ENCODE peak calls at places on chromosomes 7 and 10, in four cellular contexts. W is A549, C is IMR-90, D is heart left ventricle. Z is an unnamed sample. For H3K4me1, the result is how much of the 10 kb centered on the place peaks cover.

GRCh38 chr7:18216270-18216669 is 188.6 kb upstream of the PRPS1L1 start:
- ATAC-seq in W (no peak), C (no peak), D (no peak), Z (no peak)

GRCh38 chr7:157318015-157318706 is 18.6 kb upstream of the DNAJB6 start:
- ATAC-seq in W (peak), C (peak), D (peak), Z (peak)

GRCh38 chr10:125107166-125107949 is 53.0 kb downstream of the CTBP2 start:
- ATAC-seq in W (no peak), C (no peak), D (no peak), Z (no peak)

GRCh38 chr7:103944230-103944900 is 45.1 kb downstream of the RELN start:
- ATAC-seq in W (no peak), C (no peak), D (no peak), Z (no peak)

GRCh38 chr7:131186816-131187215 is 140.9 kb upstream of the MKLN1 start:
- ATAC-seq in W (no peak), C (no peak), D (peak), Z (no peak)

GRCh38 chr7:368651-369475 is 78.9 kb downstream of the FOXL3 start:
- ATAC-seq in W (no peak), C (no peak), D (no peak), Z (no peak)

GRCh38 chr7:51847461-51848134 is 531.0 kb upstream of the COBL start:
- ATAC-seq in W (no peak), C (no peak), D (no peak), Z (no peak)

GRCh38 chr10:81817611-81818160 is 57.3 kb upstream of the NRG3 start:
- ATAC-seq in W (no peak), C (no peak), D (no peak), Z (no peak)

GRCh38 chr7:113824117-113824823 is 94.5 kb downstream of the PPP1R3A start:
- ATAC-seq in W (no peak), C (no peak), D (peak), Z (no peak)

GRCh38 chr10:119658274-119658673 is 7.1 kb downstream of the BAG3 start:
- ATAC-seq in W (peak), C (peak), D (peak), Z (peak)

GRCh38 chr10:34205452-34205851 is 609.6 kb downstream of the PARD3 start:
- ATAC-seq in W (no peak), C (no peak), D (no peak), Z (no peak)

GRCh38 chr7:157926521-157927167 is 589.8 kb downstream of the DNAJB6 start:
- ATAC-seq in W (no peak), C (no peak), D (no peak), Z (no peak)

GRCh38 chr10:104349623-104350142 is 4.0 kb upstream of the CFAP58 start:
- ATAC-seq in W (peak), C (peak), D (peak), Z (peak)

GRCh38 chr7:90841759-90842429 is 245.8 kb downstream of the CDK14 start:
- ATAC-seq in W (no peak), C (no peak), D (no peak), Z (no peak)

GRCh38 chr7:7751243-7752092 is 33.1 kb upstream of the RPA3 start:
- ATAC-seq in W (no peak), C (no peak), D (no peak), Z (no peak)

GRCh38 chr7:88337556-88337955 is 30.9 kb upstream of the STEAP4 start:
- ATAC-seq in W (no peak), C (no peak), D (peak), Z (no peak)

GRCh38 chr10:8532647-8533046 is 478.2 kb downstream of the GATA3 start:
- ATAC-seq in W (no peak), C (no peak), D (no peak), Z (no peak)

GRCh38 chr10:24917979-24918378 is 34.4 kb downstream of the PRTFDC1 start:
- ATAC-seq in W (no peak), C (no peak), D (no peak), Z (no peak)

GRCh38 chr7:37085600-37085999 is 361.3 kb upstream of the AOAH start:
- ATAC-seq in W (no peak), C (no peak), D (no peak), Z (no peak)

GRCh38 chr7:128948312-128948973 is 10.7 kb downstream of the IRF5 start:
- ATAC-seq in W (peak), C (no peak), D (peak), Z (no peak)

GRCh38 chr10:72851524-72851923 is 42.0 kb upstream of the OIT3 start:
- ATAC-seq in W (no peak), C (no peak), D (no peak), Z (no peak)

GRCh38 chr7:47170516-47170915 is 411.4 kb downstream of the TNS3 start:
- ATAC-seq in W (peak), C (peak), D (no peak), Z (no peak)

GRCh38 chr10:37474645-37475044 is 349.2 kb downstream of the ANKRD30A start:
- ATAC-seq in W (no peak), C (no peak), D (no peak), Z (no peak)

GRCh38 chr10:89063465-89063864 is 72.9 kb downstream of the FAS start:
- ATAC-seq in W (no peak), C (no peak), D (peak), Z (no peak)

GRCh38 chr7:116828281-116828680 is 34.1 kb upstream of the CAPZA2 start:
- ATAC-seq in W (peak), C (no peak), D (no peak), Z (no peak)

GRCh38 chr7:91128574-91129348 is 135.5 kb upstream of the FZD1 start:
- ATAC-seq in W (no peak), C (peak), D (no peak), Z (no peak)

GRCh38 chr7:80335473-80336232 is 176.2 kb downstream of the GNAT3 start:
- ATAC-seq in W (no peak), C (peak), D (no peak), Z (peak)

GRCh38 chr7:7702826-7703225 is 15.6 kb downstream of the RPA3 start:
- ATAC-seq in W (no peak), C (no peak), D (peak), Z (no peak)

GRCh38 chr10:62348029-62348428 is 26.1 kb upstream of the ZNF365 start:
- ATAC-seq in W (no peak), C (no peak), D (no peak), Z (no peak)

DNA sequence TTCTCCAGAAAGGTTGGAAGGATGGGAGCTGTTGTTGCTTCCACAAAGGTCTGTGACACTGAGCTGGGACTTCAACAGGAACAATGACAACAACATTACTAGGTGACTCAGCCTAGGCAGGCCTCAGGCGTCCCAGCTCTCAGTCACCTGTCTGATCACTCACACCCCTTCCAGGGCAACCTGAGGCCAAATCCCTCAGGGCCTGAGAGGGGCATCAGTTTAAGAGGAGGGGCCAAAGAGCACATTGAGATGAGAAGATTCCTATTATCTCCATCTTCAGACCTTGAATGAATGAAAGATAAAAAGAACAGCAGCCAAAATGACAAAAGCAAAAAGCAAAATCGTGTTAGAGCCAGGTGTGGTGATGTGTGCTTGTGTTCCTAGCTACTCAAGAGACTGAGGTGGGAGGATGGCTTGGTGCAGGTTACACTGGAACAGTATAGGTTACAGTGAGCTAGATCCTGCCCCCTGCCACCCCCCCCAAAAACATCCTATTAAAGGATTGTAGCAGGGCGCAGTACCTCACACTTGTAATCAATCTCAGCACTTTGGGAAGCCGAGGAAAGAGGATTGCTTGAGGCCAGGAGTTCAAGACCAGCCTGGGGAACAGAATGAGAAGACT is at the start of gene ATG9B:
- ATAC-seq in W (no peak), C (no peak), D (no peak), Z (no peak)
- H3K4me3 ChIP-seq in W (no peak), C (no peak), D (no peak), Z (no peak)

GRCh38 chr10:114173680-114174461 is at the start of gene CCDC186:
- ATAC-seq in W (peak), C (peak), D (peak), Z (peak)
- TF ChIP-seq POLR2A in W (peak), C (peak), D (no peak), Z (peak)

DNA sequence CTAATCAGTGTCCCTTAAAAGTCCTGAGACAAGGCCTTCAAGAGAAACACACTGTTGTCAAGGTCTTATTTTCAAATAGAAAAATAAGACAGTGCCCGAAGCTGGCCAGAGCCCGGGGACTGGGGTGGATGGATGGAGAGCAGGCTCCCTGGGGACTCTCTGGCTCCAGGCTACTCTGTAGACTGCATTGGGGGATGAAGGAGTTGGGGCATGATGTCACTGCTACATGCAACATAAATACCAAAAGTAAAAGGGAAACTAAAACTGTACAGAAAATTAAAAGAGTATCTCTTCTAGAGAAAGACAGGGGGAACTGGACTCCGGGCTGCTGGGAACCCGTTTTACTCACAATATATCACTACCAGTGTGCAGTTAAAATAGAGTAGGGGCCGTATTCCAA is 629.8 kb downstream of the KCNMA1 start:
- ATAC-seq in W (no peak), C (no peak), D (no peak), Z (no peak)
- H3K4me1 ChIP-seq in W (under half), C (under half), D (under half), Z (under half)

GRCh38 chr7:150322833-150323681 is at the start of the genes ACTR3C and LRRC61:
- ATAC-seq in W (peak), C (no peak), D (peak), Z (peak)
- H3K4me3 ChIP-seq in W (peak), C (no peak), D (peak), Z (peak)

DNA sequence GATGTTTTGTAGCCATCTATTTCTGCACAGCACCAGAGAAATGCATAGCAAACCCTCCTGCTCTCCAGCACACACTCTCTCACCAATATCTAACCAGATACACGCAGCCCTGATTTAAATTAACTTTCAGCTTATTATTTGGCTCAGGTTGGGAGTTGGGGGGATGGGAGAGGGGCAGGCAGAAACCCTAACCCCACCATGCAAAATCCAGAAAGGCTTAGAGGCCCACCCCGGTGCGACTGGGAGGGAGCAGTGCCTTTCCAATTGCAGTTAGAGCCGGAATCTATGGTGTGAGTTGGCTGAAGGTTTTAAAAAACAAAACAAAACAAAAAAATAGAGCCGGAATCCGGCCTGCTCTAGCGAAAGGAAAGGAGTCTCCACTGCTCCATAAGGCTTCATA is 3.0 kb downstream of the IGF2BP3 start:
- ATAC-seq in W (no peak), C (no peak), D (no peak), Z (no peak)
- TF ChIP-seq POLR2A in W (no peak), C (no peak), D (no peak), Z (no peak)

GRCh38 chr10:132448248-132448731 is 51.3 kb downstream of the PWWP2B start:
- ATAC-seq in W (peak), C (no peak), D (peak), Z (peak)
- H3K4me1 ChIP-seq in W (half or more), C (under half), D (under half), Z (under half)

DNA sequence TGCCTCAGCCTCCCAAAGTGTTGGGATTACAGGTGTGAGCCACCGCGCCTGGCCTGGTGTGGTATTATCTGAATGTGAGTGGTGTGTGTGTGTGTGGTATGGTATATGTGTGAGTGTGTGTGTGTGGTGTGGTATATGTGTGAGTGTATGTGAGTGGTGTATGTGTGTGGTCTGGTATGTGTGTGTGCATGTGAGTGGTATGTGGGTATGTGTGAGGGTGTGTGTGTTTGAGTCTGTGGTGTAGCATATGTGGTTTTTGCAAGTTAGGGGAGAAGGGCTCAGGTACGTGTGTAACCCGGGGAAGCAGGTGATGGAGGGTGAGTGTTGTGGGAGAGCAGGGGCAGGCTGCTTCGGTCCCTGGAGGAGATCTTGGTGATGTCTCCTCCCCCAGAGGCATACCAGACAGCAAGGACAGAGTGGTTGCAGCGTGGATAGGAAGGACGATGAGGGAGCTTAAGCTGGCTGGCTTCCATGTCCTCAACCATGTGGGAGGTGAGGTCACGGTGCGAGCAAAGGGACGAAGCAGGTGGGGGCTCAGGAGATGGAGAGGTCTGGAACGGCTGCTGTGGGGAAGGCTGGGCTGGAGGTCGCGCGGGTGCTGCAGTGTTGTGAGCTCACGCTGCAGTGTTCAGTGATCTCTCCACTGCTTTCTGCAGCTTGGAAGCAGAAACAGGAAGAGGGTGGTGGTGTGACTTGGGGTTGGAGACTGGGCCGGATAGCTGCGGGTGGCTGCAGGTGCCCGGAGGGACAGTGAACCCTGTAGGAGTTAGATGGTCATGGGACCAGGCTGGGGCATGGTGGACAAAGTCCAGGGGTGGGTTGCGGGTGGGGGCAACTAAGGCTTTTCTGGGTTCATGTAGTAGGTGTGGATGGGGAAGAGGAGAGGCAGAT is 5.0 kb downstream of the ZYX start:
- ATAC-seq in W (no peak), C (no peak), D (no peak), Z (no peak)
- H3K4me3 ChIP-seq in W (no peak), C (no peak), D (peak), Z (peak)

GRCh38 chr10:133247681-133248333 is 10.2 kb downstream of the VENTX start:
- ATAC-seq in W (no peak), C (no peak), D (no peak), Z (no peak)

GRCh38 chr10:133248334-133248715 is 10.7 kb downstream of the VENTX start:
- ATAC-seq in W (peak), C (no peak), D (no peak), Z (no peak)

GRCh38 chr10:133246236-133246626 is 8.6 kb downstream of the VENTX start:
- ATAC-seq in W (no peak), C (no peak), D (no peak), Z (no peak)

GRCh38 chr10:133243593-133243992 is 5.9 kb downstream of the VENTX start:
- ATAC-seq in W (no peak), C (no peak), D (no peak), Z (no peak)

DNA sequence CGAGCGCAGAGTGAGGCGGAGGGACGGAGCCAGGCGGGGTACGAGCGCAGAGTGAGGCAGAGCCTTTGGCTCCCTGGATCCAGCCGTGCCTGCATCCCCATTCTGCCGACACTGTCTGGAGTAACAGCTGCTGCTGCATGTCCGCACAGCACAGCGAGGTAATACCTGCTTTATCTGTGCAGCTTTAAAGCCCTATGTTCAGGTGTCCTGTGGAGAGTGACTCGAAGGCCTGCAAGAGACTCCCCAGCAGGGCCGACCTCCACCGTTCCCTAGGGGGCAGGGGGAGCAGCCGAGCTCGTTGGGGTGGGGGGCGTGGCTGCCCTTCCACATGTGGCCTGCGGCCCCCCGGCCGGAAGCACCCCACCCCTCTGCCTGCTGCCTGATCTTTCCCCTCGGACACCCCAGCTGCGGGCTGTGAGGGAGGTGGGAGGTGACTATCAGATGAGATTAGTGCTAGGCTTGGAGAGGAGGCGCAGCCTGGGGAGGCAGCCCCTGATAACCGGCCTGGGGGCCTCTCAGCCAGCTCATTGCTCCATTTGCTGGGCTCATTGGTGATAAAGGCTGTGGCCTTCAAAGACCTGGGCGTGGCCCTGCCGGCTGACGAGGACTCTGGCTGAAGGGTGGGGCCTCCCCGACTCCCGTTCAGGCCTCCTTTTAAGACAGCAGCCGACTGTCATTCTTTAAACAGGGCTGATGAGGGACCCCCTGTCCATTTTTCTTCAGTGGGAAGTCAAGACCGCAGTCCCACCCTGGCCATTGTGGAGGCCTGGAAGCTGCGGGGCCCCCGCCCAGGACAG is 8.0 kb downstream of the VENTX start:
- ATAC-seq in W (peak), C (peak), D (no peak), Z (no peak)
- TF ChIP-seq POLR2A in W (no peak), C (no peak), D (no peak), Z (no peak)